ENCODE peak calls at places on chromosomes 11 and 22, in nine cellular contexts. C is RWPE1, S is MM.1S, D is body of pancreas, X is foreskin keratinocyte, O is substantia nigra, Z is heart left ventricle, F is tibial artery, M is SK-N-MC. V is an unnamed sample.

GRCh38 chr11:27456140-27456801 is 16.3 kb downstream of the LGR4 start:
- DNase-seq in C (no peak), S (no peak), D (peak; percentile 30), X (no peak), O (no peak), Z (no peak), F (no peak), M (peak; percentile 93), V (no peak)

GRCh38 chr11:28110839-28111235 is 2.6 kb downstream of the METTL15 start:
- DNase-seq in C (no peak), S (no peak), D (no peak), X (no peak), O (no peak), Z (no peak), F (no peak), M (no peak), V (no peak)

GRCh38 chr11:102012946-102013345 is 34.3 kb upstream of the CFAP300 start:
- DNase-seq in C (no peak), S (no peak), D (no peak), X (no peak), O (no peak), Z (no peak), F (no peak), M (no peak), V (no peak)

GRCh38 chr11:27234043-27234668 is 128.9 kb downstream of the CCDC34 start:
- DNase-seq in C (peak; percentile 25), S (no peak), D (no peak), X (no peak), O (peak; percentile 34), Z (no peak), F (peak; percentile 71), M (no peak), V (no peak)

GRCh38 chr11:5380740-5381342 is 2.8 kb upstream of the OR51M1 start:
- DNase-seq in C (peak; percentile 49), S (peak; percentile 60), D (peak; percentile 48), X (peak; percentile 8), O (peak; percentile 14), Z (peak; percentile 19), F (peak; percentile 31), M (peak; percentile 5), V (no peak)

GRCh38 chr11:58059011-58059358 is 28.2 kb downstream of the OR6Q1 start:
- DNase-seq in C (peak; percentile 49), S (no peak), D (peak; percentile 30), X (peak; percentile 73), O (no peak), Z (no peak), F (no peak), M (no peak), V (peak; percentile 57)

GRCh38 chr11:18265949-18266348 is at the start of gene SAA1:
- DNase-seq in C (no peak), S (no peak), D (no peak), X (peak; percentile 62), O (no peak), Z (no peak), F (no peak), M (no peak), V (no peak)

GRCh38 chr11:95498731-95499396 is 267.9 kb upstream of the SESN3 start:
- DNase-seq in C (no peak), S (no peak), D (no peak), X (no peak), O (no peak), Z (no peak), F (no peak), M (no peak), V (no peak)

GRCh38 chr11:9568854-9569587 is 4.4 kb upstream of the WEE1 start:
- DNase-seq in C (peak; percentile 78), S (peak; percentile 42), D (peak; percentile 89), X (peak; percentile 99), O (no peak), Z (peak; percentile 47), F (peak; percentile 73), M (peak; percentile 88), V (peak; percentile 98)

GRCh38 chr11:65960824-65961266 is 689 bp upstream of the SART1 start:
- DNase-seq in C (no peak), S (no peak), D (no peak), X (no peak), O (no peak), Z (no peak), F (no peak), M (no peak), V (no peak)

GRCh38 chr11:65962136-65962564 is 616 bp downstream of the SART1 start:
- DNase-seq in C (no peak), S (no peak), D (no peak), X (no peak), O (no peak), Z (no peak), F (no peak), M (no peak), V (no peak)

GRCh38 chr11:65958306-65958705 is 3.2 kb upstream of the SART1 start:
- DNase-seq in C (no peak), S (no peak), D (no peak), X (no peak), O (no peak), Z (no peak), F (no peak), M (no peak), V (no peak)

GRCh38 chr11:65961267-65962135 is at the start of gene SART1:
- DNase-seq in C (peak; percentile 98), S (peak; percentile 97), D (peak; percentile 97), X (peak; percentile 79), O (peak; percentile 97), Z (peak; percentile 99), F (peak; percentile 98), M (peak; percentile 95), V (peak; percentile 59)

DNA sequence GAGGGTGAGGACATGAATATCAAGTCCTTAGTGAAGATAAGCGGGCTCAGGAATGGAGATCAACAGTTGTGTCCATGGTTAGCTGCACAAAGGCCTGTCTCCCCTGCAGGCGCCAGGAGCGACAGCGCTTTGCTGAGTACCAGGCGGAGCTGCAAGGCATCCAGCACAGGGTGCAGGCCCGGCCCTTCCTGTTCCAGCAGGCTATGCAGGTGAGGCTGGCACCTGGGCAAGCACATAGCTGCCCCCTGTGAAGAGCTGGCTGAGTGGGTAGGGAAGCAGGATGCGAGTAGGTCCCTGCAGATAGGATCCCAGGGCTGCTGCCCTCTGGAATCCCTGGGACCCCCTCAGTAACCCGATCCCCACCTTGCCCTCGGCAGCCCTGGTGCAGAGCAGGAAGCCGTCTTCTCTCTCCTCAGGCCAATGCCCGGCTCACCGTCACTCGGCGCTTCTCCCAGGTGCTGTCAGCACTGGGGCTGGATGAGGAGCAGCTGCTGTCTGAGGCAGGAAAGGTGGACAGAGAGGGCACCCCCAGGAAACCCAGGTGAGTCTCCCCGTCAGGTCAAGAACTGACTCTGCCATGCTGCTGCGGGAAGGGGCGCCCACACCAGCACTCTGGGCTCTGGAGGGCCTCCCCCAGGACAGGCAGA is 2.6 kb upstream of the SART1 start:
- DNase-seq in C (no peak), S (no peak), D (no peak), X (no peak), O (no peak), Z (no peak), F (no peak), M (no peak), V (no peak)
- H3K27ac ChIP-seq in C (no peak overlapping the region), S (no peak overlapping the region), D (no peak overlapping the region), X (no peak overlapping the region), O (no peak overlapping the region), Z (no peak overlapping the region), F (no peak overlapping the region), M (no peak overlapping the region), V (no peak overlapping the region)

DNA sequence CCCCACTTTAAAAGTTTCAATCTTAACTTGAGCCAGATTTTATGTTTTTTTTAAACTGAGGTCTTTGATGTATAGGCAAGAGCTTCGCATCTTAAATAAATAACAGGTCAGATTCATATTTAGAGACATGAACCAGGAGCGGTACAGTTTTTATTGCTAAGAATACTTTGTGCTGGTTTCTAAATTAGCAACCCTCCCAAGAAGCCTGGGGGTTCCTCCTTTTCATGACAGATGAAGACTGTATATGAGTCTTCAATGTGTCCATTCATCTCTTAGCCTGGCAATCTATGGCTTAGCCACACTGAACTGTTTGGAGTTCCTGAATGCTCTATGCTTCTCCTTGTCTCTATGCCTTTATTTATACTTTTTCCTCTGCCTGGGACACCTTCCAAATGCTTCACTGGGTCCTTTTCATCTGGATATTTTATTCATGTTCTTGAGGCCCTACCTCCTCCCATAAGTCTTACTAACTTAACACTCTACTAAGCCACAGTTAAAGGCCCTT is 338.5 kb downstream of the INSC start:
- DNase-seq in C (no peak), S (no peak), D (no peak), X (no peak), O (no peak), Z (no peak), F (no peak), M (no peak), V (no peak)
- H3K27ac ChIP-seq in C (no peak overlapping the region), S (no peak overlapping the region), D (no peak overlapping the region), X (no peak overlapping the region), O (no peak overlapping the region), Z (no peak overlapping the region), F (no peak overlapping the region), M (no peak overlapping the region), V (no peak overlapping the region)

DNA sequence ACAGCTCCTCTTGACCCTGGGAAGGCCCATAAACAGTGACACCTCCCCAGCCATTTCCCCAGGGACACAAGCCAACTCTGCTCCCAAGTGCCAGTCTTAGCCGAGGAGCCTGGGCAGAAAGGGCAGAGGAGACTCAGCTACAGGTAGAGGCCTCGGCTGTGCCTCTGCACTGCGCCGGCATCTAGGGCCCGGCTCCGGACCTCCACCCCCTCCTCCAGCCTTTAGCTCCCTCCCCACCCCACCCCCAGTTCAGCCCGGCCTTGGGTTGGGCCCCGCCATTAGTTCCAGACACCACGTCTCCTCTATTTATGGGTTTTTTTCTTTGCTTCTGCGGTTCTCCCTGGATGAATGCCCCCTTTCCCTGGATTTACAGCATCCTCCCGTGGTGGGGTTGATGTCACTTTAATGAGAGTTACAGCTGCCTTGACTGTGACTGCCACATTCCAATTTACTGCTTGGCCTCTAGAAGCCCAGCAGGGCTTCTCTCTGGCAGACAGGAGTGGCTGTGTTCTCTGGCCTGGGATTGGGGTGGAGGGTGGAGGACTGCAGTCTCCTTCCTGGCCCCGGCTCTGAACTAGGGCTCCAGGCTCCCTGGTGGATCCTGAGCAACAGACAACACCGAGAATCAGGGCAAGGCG is 13.5 kb upstream of the OAF start:
- DNase-seq in C (no peak), S (no peak), D (no peak), X (no peak), O (no peak), Z (no peak), F (no peak), M (no peak), V (no peak)
- H3K27ac ChIP-seq in C (no peak overlapping the region), S (no peak overlapping the region), D (no peak overlapping the region), X (no peak overlapping the region), O (peak overlapping the region; percentile 70), Z (no peak overlapping the region), F (no peak overlapping the region), M (peak overlapping the region; percentile 60), V (no peak overlapping the region)

DNA sequence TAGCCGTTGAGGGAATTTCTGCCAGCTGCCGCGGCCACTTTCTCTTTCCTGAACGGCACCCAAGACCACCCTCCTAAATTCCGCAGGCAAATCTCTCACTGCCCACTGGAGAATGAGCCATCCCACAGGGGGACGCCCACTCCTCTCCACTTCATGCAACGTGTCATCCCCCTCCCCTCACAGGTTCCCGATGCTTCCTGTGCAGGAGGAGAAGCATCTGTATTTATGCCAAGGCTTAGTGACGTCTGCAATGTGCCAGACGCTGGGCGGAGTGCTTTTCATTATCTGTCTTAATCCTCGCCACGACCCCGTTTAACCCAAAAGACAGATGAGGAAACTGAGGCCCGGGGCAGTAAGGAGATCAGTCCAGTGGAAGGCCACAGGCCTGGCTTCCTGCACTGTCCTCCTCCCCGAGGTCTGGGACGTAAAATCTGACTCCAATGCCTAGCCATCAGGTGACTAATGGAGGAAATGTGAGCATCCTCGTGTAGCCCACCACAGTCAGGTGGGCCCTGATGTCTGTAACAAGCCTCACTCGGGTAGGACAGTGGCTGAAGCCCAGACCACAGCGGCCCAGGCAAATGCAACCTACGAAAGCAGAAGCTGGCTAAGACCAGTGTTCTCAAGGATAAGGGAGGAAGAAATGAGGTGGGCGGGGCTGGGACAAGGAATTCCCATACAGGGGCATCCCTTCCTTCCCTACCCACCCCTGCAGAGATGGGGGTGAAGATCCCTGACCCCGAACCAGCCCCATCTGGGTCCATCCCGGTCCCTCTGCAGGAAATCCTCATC is 23.1 kb downstream of the MN1 start:
- DNase-seq in C (no peak), S (no peak), D (no peak), X (no peak), O (no peak), Z (no peak), F (no peak), M (no peak), V (no peak)
- H3K27ac ChIP-seq in C (peak overlapping the region; percentile 78), S (no peak overlapping the region), D (no peak overlapping the region), X (no peak overlapping the region), O (no peak overlapping the region), Z (no peak overlapping the region), F (peak overlapping the region; percentile 92), M (peak overlapping the region; percentile 31), V (no peak overlapping the region)

V was measured in epithelial cell of prostate.